ENCODE peak calls at places on chromosomes 6 and 20, in ten cellular contexts. D, X, E, G, V, U, R, M, P and Q are unnamed samples.

GRCh38 chr6:39829331-39829730 is 37.2 kb downstream of the DAAM2 start:
- DNase-seq in D (no peak), X (no peak), E (no peak), G (no peak), V (no peak), U (no peak), R (no peak), M (no peak), P (no peak), Q (no peak)

GRCh38 chr20:12394786-12395185 is 477.1 kb downstream of the BTBD3 start:
- DNase-seq in D (no peak), X (no peak), E (no peak), G (no peak), V (no peak), U (no peak), R (peak; percentile 70), M (peak; percentile 42), P (no peak), Q (no peak)

GRCh38 chr6:136772685-136773472 is 19.4 kb downstream of the MAP3K5 start:
- DNase-seq in D (peak; percentile 20), X (no peak), E (no peak), G (no peak), V (no peak), U (peak; percentile 34), R (no peak), M (no peak), P (no peak), Q (peak; percentile 48)

GRCh38 chr6:55696041-55696440 is 117.0 kb upstream of the HMGCLL1 start:
- DNase-seq in D (no peak), X (no peak), E (no peak), G (no peak), V (no peak), U (no peak), R (no peak), M (no peak), P (no peak), Q (no peak)

GRCh38 chr6:165987483-165988305 is 180.0 kb downstream of the TBXT start:
- DNase-seq in D (peak; percentile 86), X (no peak), E (no peak), G (peak; percentile 87), V (peak; percentile 84), U (peak; percentile 90), R (no peak), M (no peak), P (no peak), Q (peak; percentile 88)

GRCh38 chr6:98777762-98778161 is 56.6 kb upstream of the POU3F2 start:
- DNase-seq in D (no peak), X (no peak), E (no peak), G (no peak), V (no peak), U (no peak), R (no peak), M (no peak), P (no peak), Q (no peak)

GRCh38 chr6:15674690-15675386 is 12.0 kb upstream of the DTNBP1 start:
- DNase-seq in D (no peak), X (no peak), E (no peak), G (no peak), V (no peak), U (no peak), R (no peak), M (no peak), P (no peak), Q (no peak)

GRCh38 chr6:112253842-112254816 is at the start of gene LAMA4:
- DNase-seq in D (peak; percentile 84), X (peak; percentile 29), E (peak; percentile 32), G (peak; percentile 66), V (peak; percentile 72), U (peak; percentile 68), R (peak; percentile 50), M (no peak), P (no peak), Q (peak; percentile 71)

GRCh38 chr6:142294681-142295080 is 7.1 kb upstream of the ADGRG6 start:
- DNase-seq in D (no peak), X (no peak), E (no peak), G (no peak), V (no peak), U (no peak), R (no peak), M (no peak), P (no peak), Q (no peak)

GRCh38 chr20:4560667-4561066 is 161.0 kb upstream of the PRND start:
- DNase-seq in D (no peak), X (no peak), E (no peak), G (no peak), V (no peak), U (no peak), R (no peak), M (no peak), P (no peak), Q (no peak)

GRCh38 chr20:10357974-10358373 is 76.0 kb downstream of the MKKS start:
- DNase-seq in D (no peak), X (no peak), E (no peak), G (no peak), V (no peak), U (no peak), R (no peak), M (peak; percentile 45), P (no peak), Q (no peak)

GRCh38 chr20:32031007-32031958 is 20.8 kb upstream of the HCK start:
- DNase-seq in D (peak; percentile 56), X (peak; percentile 79), E (peak; percentile 84), G (peak; percentile 75), V (peak; percentile 80), U (peak; percentile 65), R (peak; percentile 84), M (peak; percentile 86), P (peak; percentile 59), Q (peak; percentile 84)

GRCh38 chr6:138036111-138036510 is 71.1 kb downstream of the PERP start:
- DNase-seq in D (no peak), X (no peak), E (no peak), G (no peak), V (no peak), U (no peak), R (peak; percentile 81), M (no peak), P (no peak), Q (no peak)

GRCh38 chr20:35329435-35330139 is 37.4 kb upstream of the FAM83C start:
- DNase-seq in D (no peak), X (no peak), E (peak; percentile 14), G (no peak), V (no peak), U (no peak), R (peak; percentile 83), M (peak; percentile 85), P (peak; percentile 10), Q (no peak)

GRCh38 chr6:43942011-43942442 is 172.0 kb downstream of the VEGFA start:
- DNase-seq in D (no peak), X (no peak), E (no peak), G (no peak), V (no peak), U (no peak), R (no peak), M (no peak), P (no peak), Q (no peak)

DNA sequence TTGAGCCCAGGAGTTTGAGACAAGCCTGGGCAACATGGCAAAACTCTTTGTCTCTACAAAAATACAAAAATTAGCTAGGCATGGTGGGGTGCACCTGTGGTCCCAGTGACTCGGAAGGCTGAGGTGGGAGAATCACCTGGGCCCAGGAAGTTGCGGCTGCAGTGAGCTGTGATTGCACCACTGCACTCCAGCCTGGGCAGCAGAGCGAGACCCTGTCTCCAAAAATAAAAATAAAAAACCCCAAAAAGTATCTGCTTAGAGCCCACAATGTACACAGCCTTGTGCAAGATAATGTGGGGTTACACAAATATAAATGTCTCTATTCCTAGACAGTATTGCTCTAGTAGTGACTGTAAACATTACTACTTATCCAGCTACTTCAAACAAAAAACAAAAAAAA is 5.9 kb downstream of the ESF1 start:
- DNase-seq in D (no peak), X (no peak), E (no peak), G (no peak), V (no peak), U (no peak), R (no peak), M (no peak), P (no peak), Q (no peak)
- H3K36me3 ChIP-seq in D (peaks cover 35% of the 10 kb centered on the region), X (peaks cover 12% of the 10 kb centered on the region), E (peaks cover 94% of the 10 kb centered on the region), G (peaks cover 86% of the 10 kb centered on the region), V (no peaks in the 10 kb centered on the region), U (no peaks in the 10 kb centered on the region), R (peaks cover 66% of the 10 kb centered on the region), M (peaks cover 80% of the 10 kb centered on the region), P (peaks cover 14% of the 10 kb centered on the region), Q (peaks cover 91% of the 10 kb centered on the region)

GRCh38 chr6:144786825-144787224 is 501.7 kb downstream of the UTRN start:
- DNase-seq in D (no peak), X (no peak), E (no peak), G (no peak), V (no peak), U (no peak), R (no peak), M (no peak), P (no peak), Q (no peak)
- H3K27ac ChIP-seq in D (no peak overlapping the region), X (no peak overlapping the region), E (no peak overlapping the region), G (no peak overlapping the region), V (no peak overlapping the region), U (no peak overlapping the region), R (no peak overlapping the region), M (no peak overlapping the region), P (no peak overlapping the region), Q (no peak overlapping the region)

GRCh38 chr6:119301429-119301828 is 48.1 kb downstream of the MAN1A1 start:
- DNase-seq in D (no peak), X (no peak), E (no peak), G (no peak), V (no peak), U (no peak), R (no peak), M (no peak), P (no peak), Q (no peak)
- H3K36me3 ChIP-seq in D (no peaks in the 10 kb centered on the region), X (peaks cover 3% of the 10 kb centered on the region), E (peaks cover 12% of the 10 kb centered on the region), G (peaks cover 22% of the 10 kb centered on the region), V (no peaks in the 10 kb centered on the region), U (no peaks in the 10 kb centered on the region), R (no peaks in the 10 kb centered on the region), M (no peaks in the 10 kb centered on the region), P (no peaks in the 10 kb centered on the region), Q (peaks cover 29% of the 10 kb centered on the region)

GRCh38 chr6:26575494-26575939 is 21.2 kb upstream of the ABT1 start:
- DNase-seq in D (peak; percentile 35), X (no peak), E (no peak), G (no peak), V (no peak), U (no peak), R (no peak), M (no peak), P (no peak), Q (no peak)

GRCh38 chr6:26577720-26578072 is 19.1 kb upstream of the ABT1 start:
- DNase-seq in D (no peak), X (no peak), E (no peak), G (no peak), V (no peak), U (no peak), R (no peak), M (no peak), P (no peak), Q (no peak)

GRCh38 chr6:26578279-26578678 is 18.5 kb upstream of the ABT1 start:
- DNase-seq in D (no peak), X (no peak), E (no peak), G (no peak), V (no peak), U (no peak), R (no peak), M (no peak), P (no peak), Q (no peak)

GRCh38 chr6:26576929-26577719 is 19.6 kb upstream of the ABT1 start:
- DNase-seq in D (peak; percentile 63), X (no peak), E (peak; percentile 63), G (peak; percentile 44), V (peak; percentile 46), U (no peak), R (peak; percentile 34), M (peak; percentile 63), P (peak; percentile 59), Q (no peak)

GRCh38 chr6:26576407-26576843 is 20.3 kb upstream of the ABT1 start:
- DNase-seq in D (no peak), X (no peak), E (no peak), G (no peak), V (no peak), U (no peak), R (no peak), M (no peak), P (no peak), Q (no peak)
- H3K27ac ChIP-seq in D (no peak overlapping the region), X (no peak overlapping the region), E (no peak overlapping the region), G (no peak overlapping the region), V (no peak overlapping the region), U (no peak overlapping the region), R (no peak overlapping the region), M (no peak overlapping the region), P (no peak overlapping the region), Q (no peak overlapping the region)